ENCODE peak calls at places on chromosomes 5 and 9, in nine cellular contexts. S, O, B, U, C, P, H, E and V are unnamed samples.
A peak's percentile ranks its signal among the peaks of the same experiment; 100 is the strongest.

GRCh38 chr9:126371007-126371870 is 44.6 kb downstream of the MVB12B start:
- DNase-seq in S (no peak), O (no peak), B (no peak), U (no peak), C (no peak), P (no peak), H (no peak), E (no peak), V (no peak)

GRCh38 chr5:115859378-115859777 is 17.6 kb downstream of the AP3S1 start:
- DNase-seq in S (no peak), O (no peak), B (no peak), U (no peak), C (no peak), P (no peak), H (no peak), E (no peak), V (no peak)

GRCh38 chr5:66621146-66621545 is 25.0 kb downstream of the MAST4 start:
- DNase-seq in S (no peak), O (no peak), B (no peak), U (no peak), C (no peak), P (no peak), H (no peak), E (no peak), V (no peak)

GRCh38 chr5:74822288-74822687 is 43.9 kb downstream of the FAM169A start:
- DNase-seq in S (no peak), O (no peak), B (no peak), U (no peak), C (no peak), P (no peak), H (no peak), E (no peak), V (peak; percentile 87)

GRCh38 chr9:20447291-20447690 is 175.0 kb downstream of the MLLT3 start:
- DNase-seq in S (no peak), O (no peak), B (no peak), U (no peak), C (no peak), P (no peak), H (no peak), E (no peak), V (no peak)

GRCh38 chr5:142222235-142222880 is 102.5 kb downstream of the SPRY4 start:
- DNase-seq in S (no peak), O (no peak), B (no peak), U (no peak), C (peak; percentile 29), P (no peak), H (no peak), E (no peak), V (no peak)

GRCh38 chr5:147448766-147449165 is 61.1 kb downstream of the DPYSL3 start:
- DNase-seq in S (no peak), O (no peak), B (no peak), U (no peak), C (no peak), P (no peak), H (no peak), E (no peak), V (no peak)

GRCh38 chr9:124480621-124480981 is 26.6 kb downstream of the NR5A1 start:
- DNase-seq in S (no peak), O (peak; percentile 53), B (no peak), U (no peak), C (peak; percentile 97), P (no peak), H (no peak), E (no peak), V (peak; percentile 20)